ENCODE peak calls at places on chromosomes 7 and 10, in five cellular contexts. Q, Y, T, L and C are unnamed samples.

GRCh38 chr7:37535841-37536240 is 87.2 kb upstream of the ELMO1 start:
- DNase-seq in L (no peak), Q (no peak), T (no peak), Y (no peak), C (no peak)

GRCh38 chr7:100895956-100896742 is 461 bp upstream of the ACHE start:
- DNase-seq in Y (no peak), Q (peak; percentile 78), T (no peak), L (peak; percentile 39), C (no peak)

GRCh38 chr7:2417981-2418481 is 14.6 kb downstream of the CHST12 start:
- DNase-seq in T (no peak), Q (no peak), L (no peak), Y (no peak), C (no peak)

GRCh38 chr10:16386855-16387254 is 50.0 kb upstream of the PTER start:
- DNase-seq in Y (no peak), L (no peak), T (no peak), Q (no peak), C (no peak)

GRCh38 chr7:128863433-128863989 is 855 bp downstream of the ATP6V1F start:
- DNase-seq in Y (peak; percentile 67), L (peak; percentile 67), Q (no peak), T (peak; percentile 44), C (no peak)

GRCh38 chr10:8033812-8034665 is 20.4 kb upstream of the GATA3 start:
- DNase-seq in Q (no peak), Y (no peak), T (no peak), L (peak; percentile 9), C (no peak)

GRCh38 chr10:22333667-22334282 is 11.5 kb upstream of the SPAG6 start:
- DNase-seq in L (no peak), T (no peak), Q (no peak), Y (no peak), C (no peak)

GRCh38 chr7:22346383-22347107 is 10.4 kb downstream of the RAPGEF5 start:
- DNase-seq in Y (no peak), Q (no peak), L (no peak), T (no peak), C (no peak)

GRCh38 chr7:104921596-104921995 is 92.4 kb upstream of the KMT2E start:
- DNase-seq in Q (no peak), L (no peak), Y (no peak), T (no peak), C (no peak)

GRCh38 chr10:101444499-101444898 is 90.5 kb downstream of the BTRC start:
- DNase-seq in Y (no peak), Q (no peak), L (no peak), T (no peak), C (no peak)

GRCh38 chr7:108037748-108038147 is 34.8 kb upstream of the LAMB1 start:
- DNase-seq in L (no peak), Y (no peak), T (no peak), Q (no peak), C (no peak)

GRCh38 chr10:6737758-6738463 is 157.8 kb upstream of the PRKCQ start:
- DNase-seq in T (no peak), Q (no peak), L (no peak), Y (peak; percentile 69), C (no peak)

GRCh38 chr7:38186593-38187314 is 8.7 kb downstream of the STARD3NL start:
- DNase-seq in L (no peak), Y (no peak), Q (no peak), T (no peak), C (no peak)

DNA sequence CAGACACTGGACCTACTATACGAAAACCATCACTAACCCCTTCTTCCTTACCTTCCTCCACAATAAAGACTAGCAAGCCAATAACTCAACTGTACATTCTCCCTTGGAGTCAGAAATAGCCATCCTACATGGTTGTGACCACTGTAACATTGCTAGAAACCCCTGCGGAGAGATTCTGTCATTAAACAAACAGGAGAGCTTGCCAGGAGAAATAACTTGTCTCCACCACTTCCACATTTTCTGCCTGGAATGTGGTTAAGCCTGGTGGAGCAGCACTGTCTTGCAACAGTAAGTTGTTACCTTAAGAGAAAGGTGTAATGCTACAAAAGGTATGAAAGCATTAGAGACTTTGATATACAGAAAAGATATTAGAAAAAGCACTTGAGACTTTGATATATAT is 45.8 kb downstream of the THSD7A start:
- DNase-seq in T (no peak), L (no peak), Y (peak; percentile 44), Q (no peak), C (no peak)
- TF ChIP-seq CTCF in T (no peak), L (no peak), Y (no peak), Q (no peak), C (no peak)

DNA sequence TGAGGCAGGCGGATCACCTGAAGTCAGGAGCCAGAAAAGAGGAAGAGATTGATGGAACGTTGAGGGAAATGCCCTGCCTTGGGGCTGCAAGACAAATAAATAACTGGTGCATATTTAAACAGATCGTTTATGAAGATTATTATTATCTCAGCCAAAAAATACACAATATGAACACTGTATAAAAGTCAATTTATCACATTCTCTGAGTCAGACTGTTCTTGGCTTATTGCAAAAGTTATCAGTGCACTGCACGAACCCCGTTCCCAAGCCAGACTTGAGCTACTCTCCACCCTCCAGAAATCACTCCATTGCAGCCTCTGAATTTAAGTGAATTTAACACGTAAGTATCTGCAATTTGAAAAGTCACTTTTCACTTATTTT is 1.6 kb downstream of the DNMBP start:
- DNase-seq in L (no peak), T (no peak), Y (peak; percentile 63), Q (no peak), C (no peak)
- H3K4me3 ChIP-seq in L (peak overlapping the region; percentile 75), T (no peak overlapping the region), Y (peak overlapping the region; percentile 75), Q (peak overlapping the region; percentile 87), C (peak overlapping the region; percentile 85)

GRCh38 chr7:85186083-85186520 is 754 bp downstream of the SEMA3D start:
- DNase-seq in Y (peak; percentile 60), L (peak; percentile 65), T (peak; percentile 30), Q (peak; percentile 67), C (no peak)

GRCh38 chr7:85186521-85187241 is at the start of gene SEMA3D:
- DNase-seq in T (peak; percentile 49), Y (peak; percentile 87), L (peak; percentile 90), Q (peak; percentile 86), C (no peak)

GRCh38 chr7:85184599-85185354 is 2.1 kb downstream of the SEMA3D start:
- DNase-seq in L (peak; percentile 26), Y (no peak), Q (peak; percentile 59), T (no peak), C (no peak)

GRCh38 chr7:85183296-85183695 is 3.6 kb downstream of the SEMA3D start:
- DNase-seq in Y (no peak), Q (no peak), L (no peak), T (no peak), C (no peak)

DNA sequence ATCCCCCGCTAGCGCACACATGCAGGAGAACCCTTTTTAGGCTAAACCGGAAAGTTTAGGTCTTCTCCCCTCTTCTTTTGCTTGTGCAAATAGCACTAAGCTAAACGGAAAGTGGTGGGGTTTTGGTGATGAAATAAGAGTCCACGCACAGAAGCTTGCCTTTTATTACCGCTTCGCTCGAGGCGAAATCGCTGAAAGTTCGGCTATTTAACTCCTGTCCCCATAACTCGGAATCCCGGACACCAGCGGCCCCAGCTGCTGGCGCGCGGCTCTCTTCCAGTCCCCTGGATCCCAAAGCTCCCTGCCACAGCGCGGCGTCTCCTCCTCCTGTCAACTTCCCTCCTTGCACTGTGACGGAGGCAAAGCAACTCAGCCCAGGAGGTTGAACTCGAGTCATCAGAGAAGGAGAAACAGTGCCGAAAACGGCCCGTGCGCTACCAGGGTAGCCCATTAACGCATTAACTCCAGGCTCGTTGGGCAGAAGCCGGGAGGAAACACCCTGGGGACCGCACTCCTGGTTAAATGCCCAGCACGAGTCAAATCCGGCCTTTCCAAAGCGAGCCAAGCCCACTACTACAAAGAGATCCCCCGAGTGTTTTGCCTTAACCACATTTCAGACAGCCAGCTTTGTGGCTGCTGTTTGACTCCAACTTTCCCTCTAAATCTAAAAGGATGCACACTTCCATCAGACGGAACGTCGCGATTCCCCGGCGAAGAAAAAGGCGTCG is 1.3 kb downstream of the SEMA3D start:
- DNase-seq in L (peak; percentile 62), T (peak; percentile 36), Y (peak; percentile 69), Q (peak; percentile 79), C (no peak)
- TF ChIP-seq CTCF in L (peak; percentile 19), T (no peak), Y (no peak), Q (no peak), C (peak; percentile 19)

DNA sequence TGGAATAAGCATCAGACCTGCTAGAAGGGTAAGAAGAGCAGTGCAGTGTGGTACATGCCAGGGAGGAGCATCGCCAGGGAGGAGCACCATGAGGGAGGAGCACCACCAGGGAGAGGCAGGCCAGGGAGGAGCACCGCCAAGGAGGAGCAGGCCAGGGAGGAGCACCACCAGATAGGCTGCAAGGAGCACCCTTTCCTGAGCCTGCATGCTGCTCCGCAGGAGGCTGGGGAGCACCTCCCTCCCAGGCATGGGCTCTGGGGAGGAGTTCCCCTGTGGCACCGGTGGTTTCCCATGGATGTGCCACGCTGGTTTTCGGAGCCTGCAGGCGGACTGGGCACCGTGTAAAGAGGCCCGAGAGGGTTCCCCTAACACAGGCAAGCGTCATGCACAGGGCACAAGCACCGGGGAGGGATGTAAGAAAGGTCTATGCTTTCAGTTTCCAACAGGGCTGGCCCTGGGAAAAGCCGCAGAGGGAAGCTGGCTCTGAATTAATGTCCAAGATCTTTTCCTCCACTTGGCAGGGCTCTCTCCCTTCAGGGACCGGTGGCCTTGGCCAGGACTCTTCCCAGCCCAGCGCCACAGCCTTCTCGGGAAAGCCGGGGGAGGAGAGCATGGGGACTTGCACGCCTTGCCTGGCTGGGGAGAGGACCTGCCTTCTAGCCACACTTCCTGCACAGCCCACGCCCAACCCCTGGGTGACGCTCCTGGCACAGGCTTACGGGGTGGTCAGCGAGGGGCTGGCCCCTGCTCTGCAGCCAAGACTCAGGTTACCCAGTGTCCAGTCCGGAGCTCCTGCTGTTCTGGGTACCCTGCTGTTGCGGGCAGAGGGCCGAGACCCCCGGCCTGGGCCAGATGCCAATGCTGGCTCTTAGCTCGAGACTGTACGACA is 11.5 kb upstream of the GPER1 start:
- DNase-seq in Y (no peak), Q (peak; percentile 77), T (no peak), L (no peak), C (no peak)
- H3K4me3 ChIP-seq in Y (no peak overlapping the region), Q (no peak overlapping the region), T (no peak overlapping the region), L (no peak overlapping the region), C (no peak overlapping the region)

GRCh38 chr10:97683556-97684357 is 3.3 kb downstream of the AVPI1 start:
- DNase-seq in Y (peak; percentile 62), T (no peak), L (no peak), Q (no peak), C (no peak)

GRCh38 chr10:97684866-97685394 is 2.1 kb downstream of the AVPI1 start:
- DNase-seq in Q (no peak), Y (no peak), T (no peak), L (no peak), C (no peak)

GRCh38 chr10:97686962-97687784 is at the start of gene AVPI1:
- DNase-seq in Q (peak; percentile 99), T (peak; percentile 97), Y (peak; percentile 98), L (peak; percentile 99), C (peak; percentile 82)

GRCh38 chr10:97686301-97686961 is 610 bp downstream of the AVPI1 start:
- DNase-seq in L (no peak), T (no peak), Q (no peak), Y (no peak), C (no peak)

GRCh38 chr10:97685395-97685958 is 1.6 kb downstream of the AVPI1 start:
- DNase-seq in T (no peak), Q (no peak), Y (peak; percentile 32), L (peak; percentile 48), C (no peak)
- TF ChIP-seq CTCF in T (no peak), Q (no peak), Y (peak; percentile 37), L (peak; percentile 45), C (peak; percentile 17)

DNA sequence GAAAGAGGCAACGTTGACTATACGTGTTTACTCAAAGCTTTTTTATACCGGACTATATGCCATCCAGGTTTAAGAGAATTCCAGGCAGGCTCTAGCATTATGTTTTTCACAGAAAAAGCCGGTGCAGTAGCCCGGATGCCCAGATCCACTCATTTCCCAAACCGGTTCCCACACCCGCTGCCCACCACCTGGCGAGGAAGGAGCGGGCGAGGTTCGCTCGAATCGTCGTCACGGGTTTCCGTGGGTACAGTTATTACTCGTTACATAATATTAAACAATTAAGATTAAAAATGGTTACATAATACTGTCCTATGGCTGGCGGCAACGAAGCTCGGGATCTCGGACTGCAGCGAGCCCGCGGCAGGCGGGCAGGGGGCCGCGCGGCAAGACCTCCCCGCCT is 802 bp downstream of the GRB10 start:
- DNase-seq in T (no peak), Q (no peak), Y (no peak), L (no peak), C (no peak)
- H3K4me3 ChIP-seq in T (no peak overlapping the region), Q (peak overlapping the region; percentile 22), Y (no peak overlapping the region), L (peak overlapping the region; percentile 56), C (no peak overlapping the region)